ENCODE peak calls at places on chromosomes 12 and 14, in eight cellular contexts. One of them, this sample, is unnamed.

GRCh38 chr12:120771097-120771496 is 45.5 kb downstream of the ACADS start:
- DNase-seq in brain microvascular endothelial cell: no peak
- DNase-seq in astrocyte of the spinal cord: peak
- DNase-seq in IMR-90: no peak
- DNase-seq in HCT116: no peak
- DNase-seq in neural progenitor cell: peak
- DNase-seq in tibial nerve: no peak
- DNase-seq in upper lobe of right lung: no peak
- DNase-seq in this sample: no peak

GRCh38 chr12:59452259-59452658 is 143.6 kb upstream of the SLC16A7 start:
- DNase-seq in brain microvascular endothelial cell: peak
- DNase-seq in astrocyte of the spinal cord: peak
- DNase-seq in IMR-90: peak
- DNase-seq in HCT116: no peak
- DNase-seq in neural progenitor cell: no peak
- DNase-seq in tibial nerve: no peak
- DNase-seq in upper lobe of right lung: no peak
- DNase-seq in this sample: no peak

GRCh38 chr14:51129130-51129529 is 34.2 kb upstream of the TRIM9 start:
- DNase-seq in brain microvascular endothelial cell: no peak
- DNase-seq in astrocyte of the spinal cord: no peak
- DNase-seq in IMR-90: no peak
- DNase-seq in HCT116: no peak
- DNase-seq in neural progenitor cell: no peak
- DNase-seq in tibial nerve: no peak
- DNase-seq in upper lobe of right lung: no peak
- DNase-seq in this sample: no peak

GRCh38 chr12:2651061-2651965 is 143.5 kb upstream of the FKBP4 start:
- DNase-seq in brain microvascular endothelial cell: no peak
- DNase-seq in astrocyte of the spinal cord: no peak
- DNase-seq in IMR-90: no peak
- DNase-seq in HCT116: no peak
- DNase-seq in neural progenitor cell: no peak
- DNase-seq in tibial nerve: no peak
- DNase-seq in upper lobe of right lung: peak
- DNase-seq in this sample: no peak

GRCh38 chr14:94823556-94824341 is 53.8 kb upstream of the GSC start:
- DNase-seq in brain microvascular endothelial cell: peak
- DNase-seq in astrocyte of the spinal cord: no peak
- DNase-seq in IMR-90: no peak
- DNase-seq in HCT116: peak
- DNase-seq in neural progenitor cell: no peak
- DNase-seq in tibial nerve: no peak
- DNase-seq in upper lobe of right lung: no peak
- DNase-seq in this sample: no peak

GRCh38 chr12:118645219-118645618 is 268.9 kb downstream of the SUDS3 start:
- DNase-seq in brain microvascular endothelial cell: no peak
- DNase-seq in astrocyte of the spinal cord: no peak
- DNase-seq in IMR-90: no peak
- DNase-seq in HCT116: no peak
- DNase-seq in neural progenitor cell: peak
- DNase-seq in tibial nerve: no peak
- DNase-seq in upper lobe of right lung: no peak
- DNase-seq in this sample: no peak

GRCh38 chr12:45214739-45215418 is 1.0 kb upstream of the ANO6 start:
- DNase-seq in brain microvascular endothelial cell: no peak
- DNase-seq in astrocyte of the spinal cord: peak
- DNase-seq in IMR-90: peak
- DNase-seq in HCT116: no peak
- DNase-seq in neural progenitor cell: no peak
- DNase-seq in tibial nerve: no peak
- DNase-seq in upper lobe of right lung: no peak
- DNase-seq in this sample: no peak

GRCh38 chr12:31582155-31582554 is 8.8 kb downstream of the DENND5B start:
- DNase-seq in brain microvascular endothelial cell: peak
- DNase-seq in astrocyte of the spinal cord: peak
- DNase-seq in IMR-90: peak
- DNase-seq in HCT116: no peak
- DNase-seq in neural progenitor cell: no peak
- DNase-seq in tibial nerve: no peak
- DNase-seq in upper lobe of right lung: no peak
- DNase-seq in this sample: no peak

GRCh38 chr14:99544971-99545370 is 59.0 kb downstream of the CCDC85C start:
- DNase-seq in brain microvascular endothelial cell: no peak
- DNase-seq in astrocyte of the spinal cord: no peak
- DNase-seq in IMR-90: no peak
- DNase-seq in HCT116: no peak
- DNase-seq in neural progenitor cell: no peak
- DNase-seq in tibial nerve: no peak
- DNase-seq in upper lobe of right lung: no peak
- DNase-seq in this sample: no peak

GRCh38 chr14:101808020-101808641 is 46.6 kb downstream of the PPP2R5C start:
- DNase-seq in brain microvascular endothelial cell: no peak
- DNase-seq in astrocyte of the spinal cord: no peak
- DNase-seq in IMR-90: no peak
- DNase-seq in HCT116: no peak
- DNase-seq in neural progenitor cell: peak
- DNase-seq in tibial nerve: no peak
- DNase-seq in upper lobe of right lung: no peak
- DNase-seq in this sample: no peak

GRCh38 chr12:90333939-90334338 is 621.0 kb downstream of the CCER1 start:
- DNase-seq in brain microvascular endothelial cell: peak
- DNase-seq in astrocyte of the spinal cord: peak
- DNase-seq in IMR-90: peak
- DNase-seq in HCT116: no peak
- DNase-seq in neural progenitor cell: no peak
- DNase-seq in tibial nerve: no peak
- DNase-seq in upper lobe of right lung: no peak
- DNase-seq in this sample: no peak

GRCh38 chr12:95723693-95724384 is 66.7 kb downstream of the NTN4 start:
- DNase-seq in brain microvascular endothelial cell: no peak
- DNase-seq in astrocyte of the spinal cord: no peak
- DNase-seq in IMR-90: no peak
- DNase-seq in HCT116: no peak
- DNase-seq in neural progenitor cell: no peak
- DNase-seq in tibial nerve: no peak
- DNase-seq in upper lobe of right lung: no peak
- DNase-seq in this sample: no peak

GRCh38 chr14:102928412-102929348 is 6.2 kb downstream of the AMN start:
- DNase-seq in brain microvascular endothelial cell: no peak
- DNase-seq in astrocyte of the spinal cord: no peak
- DNase-seq in IMR-90: peak
- DNase-seq in HCT116: peak
- DNase-seq in neural progenitor cell: peak
- DNase-seq in tibial nerve: peak
- DNase-seq in upper lobe of right lung: peak
- DNase-seq in this sample: peak

GRCh38 chr14:104390941-104391901 is 188.3 kb upstream of the C14orf180 start:
- DNase-seq in brain microvascular endothelial cell: no peak
- DNase-seq in astrocyte of the spinal cord: no peak
- DNase-seq in IMR-90: no peak
- DNase-seq in HCT116: no peak
- DNase-seq in neural progenitor cell: no peak
- DNase-seq in tibial nerve: no peak
- DNase-seq in upper lobe of right lung: peak
- DNase-seq in this sample: peak

GRCh38 chr12:111100003-111100402 is 179.6 kb upstream of the MYL2 start:
- DNase-seq in brain microvascular endothelial cell: no peak
- DNase-seq in astrocyte of the spinal cord: no peak
- DNase-seq in IMR-90: no peak
- DNase-seq in HCT116: no peak
- DNase-seq in neural progenitor cell: no peak
- DNase-seq in tibial nerve: no peak
- DNase-seq in upper lobe of right lung: no peak
- DNase-seq in this sample: no peak

GRCh38 chr12:49442915-49443314 is 75.7 kb downstream of the SPATS2 start:
- DNase-seq in brain microvascular endothelial cell: no peak
- DNase-seq in astrocyte of the spinal cord: no peak
- DNase-seq in IMR-90: no peak
- DNase-seq in HCT116: no peak
- DNase-seq in neural progenitor cell: no peak
- DNase-seq in tibial nerve: no peak
- DNase-seq in upper lobe of right lung: no peak
- DNase-seq in this sample: no peak

GRCh38 chr12:14643247-14643646 is 53.2 kb downstream of the GUCY2C start:
- DNase-seq in brain microvascular endothelial cell: peak
- DNase-seq in astrocyte of the spinal cord: no peak
- DNase-seq in IMR-90: no peak
- DNase-seq in HCT116: no peak
- DNase-seq in neural progenitor cell: no peak
- DNase-seq in tibial nerve: no peak
- DNase-seq in upper lobe of right lung: no peak
- DNase-seq in this sample: no peak

DNA sequence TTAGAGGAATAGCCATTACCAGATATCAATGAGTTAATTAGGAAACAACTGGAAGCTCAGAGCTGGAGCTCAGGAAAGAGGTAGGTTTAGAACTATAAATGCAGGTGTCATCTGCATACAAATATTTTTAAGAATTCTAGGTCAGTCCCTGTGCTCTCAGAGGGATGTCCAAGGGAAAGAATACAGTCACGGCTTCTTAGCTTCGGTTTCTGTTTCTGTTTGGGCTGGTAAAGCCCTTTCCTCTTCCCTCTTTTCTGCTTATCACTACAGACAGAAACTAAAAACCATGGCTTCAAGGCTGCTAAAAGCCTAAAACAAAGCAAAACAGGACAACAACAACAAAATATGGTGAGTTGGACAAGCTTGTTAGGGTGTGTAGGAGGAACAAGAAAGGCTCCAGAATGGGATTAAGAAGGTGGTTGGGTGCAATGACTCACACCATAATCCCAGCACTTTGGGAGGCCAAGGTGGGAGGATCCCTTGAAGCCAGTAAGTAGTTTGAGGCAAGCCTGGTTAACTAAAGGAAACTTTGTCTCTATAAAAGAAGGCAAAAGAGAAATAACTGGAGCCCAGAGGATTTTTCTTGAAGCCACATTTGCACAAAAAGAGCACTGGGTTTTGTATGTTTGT is 113.0 kb downstream of the SEC23A start:
- DNase-seq in brain microvascular endothelial cell: no peak
- DNase-seq in astrocyte of the spinal cord: no peak
- DNase-seq in IMR-90: no peak
- DNase-seq in HCT116: no peak
- DNase-seq in neural progenitor cell: no peak
- DNase-seq in tibial nerve: no peak
- DNase-seq in upper lobe of right lung: no peak
- DNase-seq in this sample: no peak
- H3K4me3 ChIP-seq in brain microvascular endothelial cell: no peak
- H3K4me3 ChIP-seq in astrocyte of the spinal cord: no peak
- H3K4me3 ChIP-seq in IMR-90: no peak
- H3K4me3 ChIP-seq in HCT116: no peak
- H3K4me3 ChIP-seq in neural progenitor cell: no peak
- H3K4me3 ChIP-seq in tibial nerve: no peak
- H3K4me3 ChIP-seq in upper lobe of right lung: peak
- H3K4me3 ChIP-seq in this sample: no peak

DNA sequence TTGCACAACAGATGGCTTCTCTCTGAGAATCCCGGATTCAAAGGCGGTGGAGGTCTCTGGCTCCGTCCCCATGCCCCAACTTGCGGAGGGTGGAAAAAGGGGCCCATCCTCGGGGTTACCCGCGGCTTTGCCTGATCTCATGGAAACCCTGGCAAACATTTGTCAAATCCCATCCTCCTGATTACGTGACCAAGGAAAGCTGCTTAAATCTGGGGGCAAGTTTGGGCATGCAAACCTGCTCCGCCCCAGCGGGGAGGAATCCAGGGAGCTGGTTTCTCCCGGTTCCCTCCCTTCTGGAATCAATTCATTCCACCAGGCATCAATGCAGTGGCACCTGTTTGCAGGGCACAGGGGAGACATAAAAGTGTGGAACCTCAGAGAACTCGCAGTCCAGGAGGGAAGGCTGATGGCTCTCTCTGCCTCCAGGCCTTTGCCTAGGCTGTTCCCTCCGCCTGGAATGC is 12.2 kb downstream of the TRPV4 start:
- DNase-seq in brain microvascular endothelial cell: no peak
- DNase-seq in astrocyte of the spinal cord: no peak
- DNase-seq in IMR-90: no peak
- DNase-seq in HCT116: no peak
- DNase-seq in neural progenitor cell: no peak
- DNase-seq in tibial nerve: no peak
- DNase-seq in upper lobe of right lung: no peak
- DNase-seq in this sample: no peak
- H3K4me3 ChIP-seq in brain microvascular endothelial cell: no peak
- H3K4me3 ChIP-seq in astrocyte of the spinal cord: no peak
- H3K4me3 ChIP-seq in IMR-90: no peak
- H3K4me3 ChIP-seq in HCT116: no peak
- H3K4me3 ChIP-seq in neural progenitor cell: no peak
- H3K4me3 ChIP-seq in tibial nerve: no peak
- H3K4me3 ChIP-seq in upper lobe of right lung: no peak
- H3K4me3 ChIP-seq in this sample: no peak

GRCh38 chr14:34536951-34537676 is 2.4 kb downstream of the EAPP start:
- DNase-seq in brain microvascular endothelial cell: peak
- DNase-seq in astrocyte of the spinal cord: peak
- DNase-seq in IMR-90: peak
- DNase-seq in HCT116: no peak
- DNase-seq in neural progenitor cell: no peak
- DNase-seq in tibial nerve: no peak
- DNase-seq in upper lobe of right lung: peak
- DNase-seq in this sample: no peak
- H3K4me3 ChIP-seq in brain microvascular endothelial cell: no peak
- H3K4me3 ChIP-seq in astrocyte of the spinal cord: no peak
- H3K4me3 ChIP-seq in IMR-90: no peak
- H3K4me3 ChIP-seq in HCT116: no peak
- H3K4me3 ChIP-seq in neural progenitor cell: no peak
- H3K4me3 ChIP-seq in tibial nerve: no peak
- H3K4me3 ChIP-seq in upper lobe of right lung: no peak
- H3K4me3 ChIP-seq in this sample: no peak

GRCh38 chr14:82533351-82533750 is 999.7 kb upstream of the SEL1L start:
- DNase-seq in brain microvascular endothelial cell: no peak
- DNase-seq in astrocyte of the spinal cord: no peak
- DNase-seq in IMR-90: no peak
- DNase-seq in HCT116: no peak
- DNase-seq in neural progenitor cell: no peak
- DNase-seq in tibial nerve: no peak
- DNase-seq in upper lobe of right lung: no peak
- DNase-seq in this sample: no peak

DNA sequence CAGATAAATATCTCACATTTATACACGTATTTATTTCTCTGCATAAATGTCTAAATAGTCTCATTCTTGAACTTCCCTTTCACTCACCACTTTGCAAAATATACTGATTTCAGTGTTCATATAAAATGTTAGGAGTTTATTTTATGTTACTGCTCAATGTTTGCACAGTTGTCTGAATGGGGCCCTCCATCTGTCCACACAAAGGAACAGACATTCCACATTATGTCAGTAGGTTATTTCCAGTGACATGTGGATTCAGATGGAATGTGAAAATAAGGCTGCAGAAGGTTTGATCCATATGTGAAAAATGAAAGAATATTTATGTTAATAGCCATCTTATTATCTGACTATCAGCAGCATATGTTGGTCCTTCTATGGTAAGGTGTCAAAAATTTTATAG is 994.4 kb upstream of the SEL1L start:
- DNase-seq in brain microvascular endothelial cell: no peak
- DNase-seq in astrocyte of the spinal cord: no peak
- DNase-seq in IMR-90: no peak
- DNase-seq in HCT116: no peak
- DNase-seq in neural progenitor cell: no peak
- DNase-seq in tibial nerve: no peak
- DNase-seq in upper lobe of right lung: no peak
- DNase-seq in this sample: no peak
- H3K4me3 ChIP-seq in brain microvascular endothelial cell: no peak
- H3K4me3 ChIP-seq in astrocyte of the spinal cord: no peak
- H3K4me3 ChIP-seq in IMR-90: no peak
- H3K4me3 ChIP-seq in HCT116: no peak
- H3K4me3 ChIP-seq in neural progenitor cell: no peak
- H3K4me3 ChIP-seq in tibial nerve: no peak
- H3K4me3 ChIP-seq in upper lobe of right lung: no peak
- H3K4me3 ChIP-seq in this sample: no peak